ENCODE peak calls at places on chromosomes 12 and 14, in six cellular contexts. K is endodermal cell, C is SJCRH30, J is endothelial cell of umbilical vein, F is fibroblast of lung, V is BJ. W is an unnamed sample. For H3K36me3, the result is how much of the 10 kb centered on the place peaks cover.

GRCh38 chr12:14885718-14886201 is at the start of gene MGP:
- DNase-seq in K (no peak), C (no peak), J (peak), F (peak), V (no peak), W (no peak)

GRCh38 chr12:19456176-19456575 is 16.9 kb downstream of the AEBP2 start:
- DNase-seq in K (no peak), C (no peak), J (no peak), F (no peak), V (no peak), W (no peak)

GRCh38 chr12:72207756-72208155 is 64.4 kb upstream of the TRHDE start:
- DNase-seq in K (no peak), C (no peak), J (no peak), F (no peak), V (no peak), W (no peak)

GRCh38 chr12:54329756-54330155 is 4.8 kb downstream of the COPZ1 start:
- DNase-seq in K (peak), C (no peak), J (no peak), F (no peak), V (no peak), W (peak)

GRCh38 chr14:99718031-99718810 is 34.1 kb downstream of the CYP46A1 start:
- DNase-seq in K (peak), C (no peak), J (no peak), F (no peak), V (no peak), W (no peak)

GRCh38 chr14:101193845-101194355 is 290.4 kb upstream of the RTL1 start:
- DNase-seq in K (no peak), C (no peak), J (no peak), F (no peak), V (no peak), W (no peak)

GRCh38 chr12:132955933-132956725 is at the start of gene ZNF605:
- DNase-seq in K (peak), C (peak), J (peak), F (peak), V (peak), W (peak)

GRCh38 chr14:93772263-93772662 is 16.0 kb downstream of the PRIMA1 start:
- DNase-seq in K (no peak), C (no peak), J (no peak), F (no peak), V (no peak), W (no peak)

GRCh38 chr12:49624919-49625577 is 1.7 kb downstream of the PRPF40B start:
- DNase-seq in K (peak), C (no peak), J (no peak), F (no peak), V (no peak), W (no peak)

GRCh38 chr12:4506870-4507269 is 31.8 kb upstream of the RAD51AP1 start:
- DNase-seq in K (no peak), C (no peak), J (no peak), F (peak), V (peak), W (no peak)

GRCh38 chr12:129570796-129571400 is 332.9 kb downstream of the TMEM132D start:
- DNase-seq in K (no peak), C (peak), J (no peak), F (no peak), V (no peak), W (no peak)

GRCh38 chr12:57175428-57176138 is 28.2 kb upstream of the LRP1-AS start:
- DNase-seq in K (peak), C (peak), J (peak), F (peak), V (no peak), W (peak)

GRCh38 chr12:104761091-104761490 is 197.0 kb downstream of the SLC41A2 start:
- DNase-seq in K (peak), C (no peak), J (no peak), F (no peak), V (no peak), W (peak)

GRCh38 chr14:68526420-68527105 is 266.3 kb downstream of the ZFP36L1 start:
- DNase-seq in K (no peak), C (no peak), J (peak), F (no peak), V (no peak), W (no peak)

GRCh38 chr14:21415329-21415728 is 31.5 kb upstream of the SUPT16H start:
- DNase-seq in K (no peak), C (no peak), J (no peak), F (no peak), V (no peak), W (no peak)

GRCh38 chr12:89327477-89328094 is 24.7 kb downstream of the DUSP6 start:
- DNase-seq in K (no peak), C (no peak), J (no peak), F (no peak), V (no peak), W (no peak)

GRCh38 chr12:51048601-51049369 is 658 bp downstream of the LETMD1 start:
- DNase-seq in K (peak), C (no peak), J (no peak), F (no peak), V (no peak), W (no peak)

GRCh38 chr12:64006211-64006610 is 161.7 kb downstream of the SRGAP1 start:
- DNase-seq in K (no peak), C (peak), J (no peak), F (no peak), V (no peak), W (no peak)

GRCh38 chr14:64873506-64874220 is 6.0 kb downstream of the SPTB start:
- DNase-seq in K (no peak), C (no peak), J (no peak), F (no peak), V (peak), W (no peak)

GRCh38 chr12:25121916-25122315 is 73.0 kb downstream of the DNAI7 start:
- DNase-seq in K (no peak), C (no peak), J (peak), F (peak), V (no peak), W (no peak)

GRCh38 chr12:3161861-3162260 is 84.7 kb downstream of the TSPAN9 start:
- DNase-seq in K (peak), C (no peak), J (no peak), F (no peak), V (no peak), W (peak)

GRCh38 chr12:12582895-12583303 is 20.2 kb upstream of the DUSP16 start:
- DNase-seq in K (no peak), C (no peak), J (no peak), F (peak), V (no peak), W (no peak)

GRCh38 chr12:6363330-6364036 is 11.9 kb downstream of the SCNN1A start:
- DNase-seq in K (peak), C (no peak), J (peak), F (peak), V (no peak), W (peak)

GRCh38 chr14:104856157-104856868 is 8.8 kb upstream of the CEP170B start:
- DNase-seq in K (peak), C (no peak), J (no peak), F (no peak), V (no peak), W (no peak)

GRCh38 chr12:46959484-46959883 is 119.9 kb upstream of the PCED1B start:
- DNase-seq in K (no peak), C (peak), J (peak), F (peak), V (peak), W (no peak)

GRCh38 chr12:71849109-71849851 is 9.7 kb downstream of the TBC1D15 start:
- DNase-seq in K (no peak), C (no peak), J (no peak), F (no peak), V (no peak), W (no peak)

GRCh38 chr14:100677925-100678765 is 48.5 kb upstream of the DLK1 start:
- DNase-seq in K (peak), C (peak), J (no peak), F (peak), V (peak), W (no peak)

GRCh38 chr14:69037790-69038448 is 58.8 kb upstream of the ACTN1 start:
- DNase-seq in K (peak), C (no peak), J (peak), F (peak), V (no peak), W (peak)

GRCh38 chr14:102690509-102691286 is 86.6 kb upstream of the TRAF3 start:
- DNase-seq in K (no peak), C (no peak), J (no peak), F (no peak), V (no peak), W (no peak)

GRCh38 chr12:17661250-17661649 is 428.7 kb downstream of the RERGL start:
- DNase-seq in K (no peak), C (no peak), J (no peak), F (no peak), V (no peak), W (peak)

GRCh38 chr12:33438025-33438772 is 1.4 kb downstream of the SYT10 start:
- DNase-seq in K (peak), C (no peak), J (no peak), F (no peak), V (no peak), W (peak)

GRCh38 chr12:44749566-44749965 is 126.5 kb downstream of the NELL2 start:
- DNase-seq in K (no peak), C (no peak), J (no peak), F (no peak), V (no peak), W (no peak)

GRCh38 chr12:96361074-96361473 is 39.2 kb downstream of the CDK17 start:
- DNase-seq in K (no peak), C (no peak), J (peak), F (no peak), V (no peak), W (peak)

GRCh38 chr12:19144985-19145384 is 15.5 kb downstream of the PLEKHA5 start:
- DNase-seq in K (no peak), C (no peak), J (no peak), F (no peak), V (no peak), W (no peak)

GRCh38 chr14:75711796-75712211 is 50.8 kb downstream of the TTLL5 start:
- DNase-seq in K (peak), C (peak), J (peak), F (peak), V (peak), W (peak)

GRCh38 chr12:50505945-50506344 is 1.2 kb downstream of the DIP2B start:
- DNase-seq in K (no peak), C (no peak), J (peak), F (peak), V (no peak), W (no peak)

GRCh38 chr14:52429451-52429850 is 115.3 kb downstream of the PTGER2 start:
- DNase-seq in K (no peak), C (no peak), J (no peak), F (no peak), V (no peak), W (no peak)

DNA sequence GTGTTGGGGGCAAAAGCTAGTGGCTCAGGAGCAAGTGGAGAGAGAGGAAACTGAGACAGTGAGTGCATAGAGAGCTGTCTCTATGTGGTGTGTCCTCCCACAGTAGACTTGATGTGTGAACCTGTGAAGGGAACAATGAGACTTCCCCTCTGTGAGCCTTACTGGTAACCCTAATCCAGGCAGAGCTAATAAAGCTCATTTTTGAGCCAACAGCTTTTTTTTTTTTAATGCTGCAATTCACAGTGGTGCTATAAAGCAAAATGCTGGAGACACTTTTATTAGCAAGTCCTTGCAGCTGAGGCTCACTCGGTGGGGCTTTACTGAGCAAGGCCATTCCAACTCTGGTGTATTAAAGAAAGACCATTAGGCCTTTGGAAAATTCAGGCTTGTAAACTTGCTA is 26.9 kb downstream of the FBXW8 start:
- DNase-seq in K (no peak), C (no peak), J (no peak), F (no peak), V (no peak), W (no peak)
- H3K36me3 ChIP-seq in K (under half), C (under half), J (under half), F (under half), V (under half), W (under half)

DNA sequence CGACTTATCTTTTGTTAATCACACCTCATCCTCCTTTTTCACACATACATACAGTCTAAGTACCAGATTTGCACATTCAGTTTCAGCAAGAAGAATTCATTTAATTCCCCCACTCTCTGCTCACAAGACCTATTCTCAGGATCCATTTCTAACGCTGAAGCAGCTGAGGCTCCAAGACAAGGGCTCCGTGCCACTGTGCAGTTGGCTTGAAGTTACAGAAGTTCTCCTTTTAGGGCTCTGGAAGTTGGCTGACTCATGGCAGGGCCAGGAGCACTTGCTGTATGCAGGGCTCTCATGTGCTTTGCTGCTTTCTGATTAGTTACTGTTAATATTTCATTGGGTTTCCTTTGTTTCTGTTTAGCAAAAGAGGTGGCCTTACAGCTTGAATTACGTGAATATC is 1566.9 kb upstream of the TMEM132C start:
- DNase-seq in K (no peak), C (no peak), J (no peak), F (no peak), V (no peak), W (no peak)
- H3K36me3 ChIP-seq in K (under half), C (under half), J (under half), F (under half), V (under half), W (under half)

GRCh38 chr12:131260251-131260905 is 306.7 kb downstream of the ADGRD1 start:
- DNase-seq in K (no peak), C (no peak), J (no peak), F (no peak), V (no peak), W (no peak)

GRCh38 chr12:131261906-131262305 is 308.2 kb downstream of the ADGRD1 start:
- DNase-seq in K (no peak), C (no peak), J (no peak), F (no peak), V (no peak), W (no peak)

GRCh38 chr12:131258396-131258795 is 304.7 kb downstream of the ADGRD1 start:
- DNase-seq in K (no peak), C (no peak), J (no peak), F (no peak), V (no peak), W (no peak)

GRCh38 chr12:131263626-131264025 is 309.9 kb downstream of the ADGRD1 start:
- DNase-seq in K (no peak), C (no peak), J (no peak), F (no peak), V (no peak), W (no peak)

GRCh38 chr12:131260970-131261369 is 307.3 kb downstream of the ADGRD1 start:
- DNase-seq in K (no peak), C (no peak), J (no peak), F (no peak), V (no peak), W (no peak)
- H3K36me3 ChIP-seq in K (under half), C (under half), J (under half), F (under half), V (under half), W (under half)

DNA sequence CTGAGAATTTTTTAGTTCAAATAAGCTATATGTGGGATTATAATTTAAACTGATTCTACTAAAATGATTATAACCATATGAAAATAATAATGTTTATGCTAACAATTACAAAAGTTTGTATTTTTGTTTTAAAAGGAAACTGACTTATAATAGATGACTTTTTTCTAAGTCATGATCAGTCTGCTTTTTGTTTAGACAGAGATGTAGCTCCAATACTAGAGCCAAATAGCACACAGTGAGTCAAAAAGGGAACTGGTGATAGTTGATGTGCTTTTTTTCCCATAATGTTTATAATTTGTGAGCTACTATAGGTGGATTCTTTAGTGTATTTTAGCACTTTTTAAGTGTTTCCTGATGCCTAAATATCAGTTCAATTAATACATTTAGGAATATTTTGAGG is 28.3 kb downstream of the TMPO start:
- DNase-seq in K (no peak), C (no peak), J (no peak), F (no peak), V (no peak), W (no peak)
- H3K36me3 ChIP-seq in K (half or more), C (half or more), J (under half), F (under half), V (under half), W (under half)

GRCh38 chr12:56159482-56160105 is 1.4 kb downstream of the MYL6 start:
- DNase-seq in K (peak), C (no peak), J (peak), F (no peak), V (no peak), W (no peak)
- H3K36me3 ChIP-seq in K (half or more), C (half or more), J (under half), F (under half), V (under half), W (under half)

DNA sequence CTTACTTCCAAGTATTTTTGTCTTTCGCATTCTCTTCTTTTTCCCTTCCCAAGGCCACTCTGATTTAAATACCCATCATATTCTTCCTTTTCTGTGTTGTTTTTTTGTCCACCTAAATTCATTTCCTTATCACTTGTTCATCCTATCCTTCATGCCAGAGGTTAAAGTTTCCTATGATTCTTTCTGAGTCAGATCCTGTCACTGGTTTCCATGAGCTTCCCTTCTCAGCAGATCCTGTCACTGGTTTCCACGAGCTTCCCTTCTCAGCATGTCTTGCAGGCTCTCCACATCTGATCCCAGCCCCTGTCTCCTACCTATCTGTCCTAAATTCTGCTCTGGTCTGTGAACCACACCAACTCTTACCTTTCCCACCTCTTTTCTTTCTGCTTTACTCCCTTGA is 311.8 kb upstream of the RGS6 start:
- DNase-seq in K (no peak), C (no peak), J (peak), F (no peak), V (no peak), W (no peak)
- H3K36me3 ChIP-seq in K (under half), C (under half), J (under half), F (under half), V (under half), W (under half)

GRCh38 chr12:21650997-21651396 is 6.6 kb downstream of the LDHB start:
- DNase-seq in K (no peak), C (no peak), J (no peak), F (no peak), V (no peak), W (no peak)
- H3K36me3 ChIP-seq in K (half or more), C (half or more), J (under half), F (under half), V (under half), W (half or more)